ENCODE peak calls at places on chromosomes 5 and 9, in six cellular contexts. F is left lung, P is endodermal cell, N is IMR-90, A is HCT116, R is tibial nerve. Q is an unnamed sample. For H3K4me1, the result is how much of the 10 kb centered on the place peaks cover.

GRCh38 chr5:6197427-6197826 is 180.9 kb downstream of the MED10 start:
- DNase-seq in F (no peak), P (no peak), N (no peak), A (no peak), R (no peak), Q (no peak)

GRCh38 chr9:119709431-119709830 is 340.2 kb upstream of the BRINP1 start:
- DNase-seq in F (no peak), P (no peak), N (no peak), A (no peak), R (no peak), Q (no peak)

GRCh38 chr9:133728856-133729645 is 9.1 kb downstream of the SARDH start:
- DNase-seq in F (no peak), P (no peak), N (no peak), A (no peak), R (no peak), Q (no peak)

GRCh38 chr9:91832322-91832721 is 117.7 kb downstream of the ROR2 start:
- DNase-seq in F (no peak), P (no peak), N (no peak), A (no peak), R (no peak), Q (no peak)

GRCh38 chr9:124478014-124478753 is 27.9 kb downstream of the ADGRD2 start:
- DNase-seq in F (no peak), P (peak), N (no peak), A (no peak), R (no peak), Q (peak)

GRCh38 chr9:134318941-134319305 is 7.3 kb upstream of the RXRA start:
- DNase-seq in F (peak), P (no peak), N (no peak), A (no peak), R (no peak), Q (peak)

GRCh38 chr5:180291234-180291940 is 496 bp downstream of the MAPK9 start:
- DNase-seq in F (no peak), P (peak), N (no peak), A (no peak), R (no peak), Q (no peak)

GRCh38 chr5:65062684-65063083 is 294.0 kb downstream of the CWC27 start:
- DNase-seq in F (no peak), P (no peak), N (peak), A (no peak), R (peak), Q (peak)

GRCh38 chr9:1018121-1018520 is 32.0 kb upstream of the DMRT2 start:
- DNase-seq in F (no peak), P (peak), N (no peak), A (peak), R (no peak), Q (no peak)

GRCh38 chr5:113378960-113379541 is 55.7 kb downstream of the TSSK1B start:
- DNase-seq in F (no peak), P (peak), N (peak), A (peak), R (no peak), Q (peak)

GRCh38 chr5:150464554-150465012 is 15.0 kb upstream of the RPS14 start:
- DNase-seq in F (no peak), P (peak), N (no peak), A (no peak), R (no peak), Q (no peak)

GRCh38 chr5:137306903-137307302 is 192.2 kb downstream of the SPOCK1 start:
- DNase-seq in F (no peak), P (no peak), N (no peak), A (no peak), R (no peak), Q (no peak)

GRCh38 chr5:1736889-1737711 is 62.5 kb downstream of the MRPL36 start:
- DNase-seq in F (no peak), P (peak), N (no peak), A (no peak), R (no peak), Q (no peak)

GRCh38 chr9:33186457-33187168 is 19.5 kb upstream of the B4GALT1 start:
- DNase-seq in F (no peak), P (no peak), N (peak), A (no peak), R (no peak), Q (no peak)

GRCh38 chr9:98894766-98895165 is 48.9 kb upstream of the COL15A1 start:
- DNase-seq in F (no peak), P (no peak), N (no peak), A (no peak), R (no peak), Q (no peak)

GRCh38 chr5:135891804-135892203 is 3.8 kb downstream of the IL9 start:
- DNase-seq in F (no peak), P (peak), N (no peak), A (no peak), R (no peak), Q (no peak)

GRCh38 chr5:143057580-143057999 is 287.4 kb downstream of the ARHGAP26 start:
- DNase-seq in F (no peak), P (no peak), N (peak), A (no peak), R (no peak), Q (no peak)
- H3K4me3 ChIP-seq in F (no peak), P (no peak), N (no peak), A (no peak), R (no peak), Q (no peak)

GRCh38 chr5:133053463-133053862 is 1.6 kb downstream of the HSPA4 start:
- DNase-seq in F (no peak), P (no peak), N (no peak), A (no peak), R (no peak), Q (no peak)
- H3K4me1 ChIP-seq in F (half or more), P (under half), N (under half), A (under half), R (under half), Q (half or more)

GRCh38 chr5:142586552-142586951 is 99.3 kb downstream of the FGF1 start:
- DNase-seq in F (no peak), P (no peak), N (no peak), A (no peak), R (no peak), Q (no peak)

GRCh38 chr5:142585451-142585850 is 100.4 kb downstream of the FGF1 start:
- DNase-seq in F (no peak), P (no peak), N (no peak), A (no peak), R (no peak), Q (no peak)

GRCh38 chr5:142590451-142591240 is 95.2 kb downstream of the FGF1 start:
- DNase-seq in F (no peak), P (no peak), N (no peak), A (no peak), R (no peak), Q (no peak)

GRCh38 chr5:142587354-142587965 is 98.4 kb downstream of the FGF1 start:
- DNase-seq in F (no peak), P (peak), N (peak), A (peak), R (no peak), Q (no peak)

GRCh38 chr5:142584843-142585242 is 101.0 kb downstream of the FGF1 start:
- DNase-seq in F (no peak), P (no peak), N (no peak), A (no peak), R (no peak), Q (no peak)
- H3K4me3 ChIP-seq in F (no peak), P (no peak), N (no peak), A (no peak), R (no peak), Q (no peak)

GRCh38 chr5:17217421-17218352 is at the start of gene BASP1:
- DNase-seq in F (peak), P (peak), N (peak), A (no peak), R (peak), Q (peak)
- H3K4me1 ChIP-seq in F (under half), P (under half), N (under half), A (under half), R (under half), Q (under half)

GRCh38 chr5:14188778-14189177 is 45.6 kb downstream of the TRIO start:
- DNase-seq in F (no peak), P (no peak), N (no peak), A (no peak), R (no peak), Q (no peak)

GRCh38 chr5:14187660-14188059 is 44.5 kb downstream of the TRIO start:
- DNase-seq in F (no peak), P (no peak), N (no peak), A (no peak), R (no peak), Q (no peak)

GRCh38 chr5:14191325-14191724 is 48.2 kb downstream of the TRIO start:
- DNase-seq in F (no peak), P (no peak), N (no peak), A (no peak), R (no peak), Q (no peak)

GRCh38 chr5:14189680-14190079 is 46.5 kb downstream of the TRIO start:
- DNase-seq in F (no peak), P (no peak), N (no peak), A (no peak), R (no peak), Q (no peak)

DNA sequence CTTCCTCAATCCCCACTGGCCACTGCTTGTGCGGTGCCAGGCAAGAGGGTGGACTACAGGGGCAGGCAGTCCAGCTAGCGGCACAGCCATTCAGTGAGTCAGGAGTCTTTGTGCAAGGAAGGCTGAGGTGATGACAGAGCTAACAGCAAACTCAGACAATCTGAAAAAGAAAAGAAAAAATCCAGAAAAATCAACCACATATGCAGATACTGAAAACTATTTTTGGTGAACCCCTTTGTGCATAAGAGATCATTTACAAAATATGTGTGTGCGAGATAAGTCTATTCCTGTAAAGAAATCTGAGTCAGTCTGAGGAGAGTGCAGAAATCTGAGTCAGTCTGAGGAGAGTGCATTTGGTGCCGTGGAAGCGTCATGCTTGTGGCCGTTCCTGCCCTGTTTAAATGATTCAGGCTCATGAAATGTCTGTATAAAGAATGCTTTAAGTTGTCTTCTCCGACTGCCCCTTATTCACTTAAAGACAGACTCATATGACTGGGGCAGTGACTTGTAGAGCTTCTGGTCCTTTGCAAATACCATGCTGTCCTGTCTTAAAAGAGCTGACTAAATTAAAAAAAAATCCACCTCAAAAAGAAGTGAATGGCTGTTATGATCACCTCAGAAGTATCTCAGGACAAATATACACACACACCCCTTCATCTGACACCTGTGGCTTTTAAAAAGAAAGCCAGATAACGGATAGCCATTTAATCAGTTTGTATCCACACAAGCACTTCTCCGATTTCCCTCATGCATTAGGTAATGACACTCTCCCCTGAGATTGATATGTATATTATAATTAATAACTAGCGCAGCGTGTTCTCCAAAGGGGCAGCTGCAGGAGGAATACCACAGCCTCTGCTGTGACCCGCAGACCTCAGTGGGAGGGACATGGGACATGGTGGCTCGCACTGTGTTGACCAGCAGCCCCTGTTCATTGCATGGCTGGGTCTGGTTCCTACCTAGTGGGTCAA is 47.3 kb downstream of the TRIO start:
- DNase-seq in F (no peak), P (no peak), N (peak), A (peak), R (no peak), Q (peak)
- H3K4me3 ChIP-seq in F (no peak), P (no peak), N (no peak), A (peak), R (no peak), Q (peak)

GRCh38 chr5:91159647-91160046 is 223.5 kb downstream of the ARRDC3 start:
- DNase-seq in F (no peak), P (no peak), N (no peak), A (no peak), R (no peak), Q (no peak)
- H3K4me1 ChIP-seq in F (under half), P (under half), N (under half), A (under half), R (under half), Q (under half)

Q was measured in psoas muscle.